ENCODE peak calls at places on chromosomes 16 and 17, in ten cellular contexts. V is naive thymus-derived CD8-positive, alpha-beta T cell; S is hepatocyte; F is heart right ventricle; I is HEK293T; O is mesothelial cell of epicardium; D is stimulated activated CD4-positive, alpha-beta T cell treated with anti-CD3 and anti-CD28 coated beads, Interleukin-2, amount 100 ng/mL, for 24 hours; K is COR-L47; E is pancreas; R is A549. M is an unnamed sample.

GRCh38 chr16:14502932-14503741 is 126.9 kb downstream of the PARN start:
- DNase-seq in V (no peak), S (no peak), F (no peak), I (no peak), O (no peak), D (no peak), K (no peak), E (no peak), R (no peak), M (no peak)

GRCh38 chr17:21252289-21252874 is 828 bp downstream of the NATD1 start:
- DNase-seq in V (no peak), S (no peak), F (no peak), I (no peak), O (no peak), D (no peak), K (no peak), E (no peak), R (no peak), M (no peak)

GRCh38 chr17:50195196-50195865 is 6.1 kb downstream of the COL1A1 start:
- DNase-seq in V (no peak), S (no peak), F (no peak), I (no peak), O (no peak), D (no peak), K (no peak), E (no peak), R (no peak), M (no peak)

GRCh38 chr17:76612977-76613851 is 27.6 kb upstream of the ST6GALNAC2 start:
- DNase-seq in V (no peak), S (peak), F (no peak), I (peak), O (no peak), D (no peak), K (no peak), E (no peak), R (peak), M (no peak)

GRCh38 chr16:8753411-8754054 is 43.9 kb downstream of the TMEM186 start:
- DNase-seq in V (no peak), S (peak), F (no peak), I (no peak), O (no peak), D (no peak), K (no peak), E (peak), R (no peak), M (no peak)

GRCh38 chr17:9002610-9003354 is 18.5 kb upstream of the NTN1 start:
- DNase-seq in V (no peak), S (peak), F (no peak), I (peak), O (peak), D (peak), K (no peak), E (no peak), R (peak), M (no peak)

GRCh38 chr16:28188085-28188916 is 23.5 kb downstream of the XPO6 start:
- DNase-seq in V (no peak), S (no peak), F (no peak), I (no peak), O (no peak), D (no peak), K (no peak), E (no peak), R (no peak), M (no peak)

GRCh38 chr17:31296156-31296555 is 883 bp downstream of the OMG start:
- DNase-seq in V (no peak), S (no peak), F (no peak), I (no peak), O (no peak), D (no peak), K (no peak), E (no peak), R (no peak), M (no peak)

GRCh38 chr16:67019171-67019570 is 9.8 kb upstream of the CBFB start:
- DNase-seq in V (no peak), S (no peak), F (no peak), I (no peak), O (no peak), D (no peak), K (no peak), E (no peak), R (no peak), M (no peak)

GRCh38 chr17:33927732-33928133 is 327.4 kb upstream of the CCL2 start:
- DNase-seq in V (no peak), S (no peak), F (no peak), I (no peak), O (no peak), D (no peak), K (peak), E (no peak), R (no peak), M (no peak)

GRCh38 chr17:50151937-50152547 is 1.6 kb upstream of the PPP1R9B start:
- DNase-seq in V (no peak), S (peak), F (peak), I (peak), O (no peak), D (peak), K (peak), E (peak), R (peak), M (no peak)

GRCh38 chr17:60231234-60231633 is 81.5 kb downstream of the CA4 start:
- DNase-seq in V (no peak), S (peak), F (no peak), I (no peak), O (no peak), D (no peak), K (peak), E (no peak), R (peak), M (no peak)

GRCh38 chr17:78900816-78901215 is 2.2 kb downstream of the CEP295NL start:
- DNase-seq in V (no peak), S (no peak), F (no peak), I (no peak), O (no peak), D (no peak), K (no peak), E (no peak), R (no peak), M (no peak)

GRCh38 chr16:6684076-6684673 is 648.5 kb upstream of the RBFOX1 start:
- DNase-seq in V (no peak), S (peak), F (no peak), I (peak), O (no peak), D (no peak), K (no peak), E (no peak), R (peak), M (no peak)

GRCh38 chr16:85078176-85078700 is 34.0 kb downstream of the CIBAR2 start:
- DNase-seq in V (no peak), S (no peak), F (no peak), I (no peak), O (no peak), D (no peak), K (no peak), E (no peak), R (no peak), M (no peak)

GRCh38 chr17:77572065-77572601 is 386.4 kb upstream of the TNRC6C start:
- DNase-seq in V (no peak), S (no peak), F (no peak), I (no peak), O (no peak), D (no peak), K (no peak), E (no peak), R (no peak), M (no peak)

GRCh38 chr17:44599298-44600175 is 42.3 kb downstream of the FZD2 start:
- DNase-seq in V (no peak), S (peak), F (peak), I (no peak), O (no peak), D (no peak), K (no peak), E (peak), R (peak), M (no peak)

GRCh38 chr17:34588266-34588665 is 8.9 kb downstream of the TMEM132E start:
- DNase-seq in V (no peak), S (no peak), F (no peak), I (no peak), O (no peak), D (no peak), K (no peak), E (no peak), R (no peak), M (no peak)

GRCh38 chr16:3004781-3005284 is 7.9 kb upstream of the CLDN9 start:
- DNase-seq in V (no peak), S (peak), F (no peak), I (no peak), O (no peak), D (no peak), K (no peak), E (peak), R (no peak), M (no peak)

GRCh38 chr16:82092711-82093110 is 57.7 kb downstream of the HSD17B2 start:
- DNase-seq in V (no peak), S (no peak), F (no peak), I (no peak), O (no peak), D (no peak), K (no peak), E (no peak), R (no peak), M (no peak)

GRCh38 chr17:38455288-38455915 is 27.1 kb downstream of the ARHGAP23 start:
- DNase-seq in V (no peak), S (no peak), F (no peak), I (no peak), O (no peak), D (no peak), K (no peak), E (no peak), R (no peak), M (no peak)

GRCh38 chr17:18267927-18268711 is 7.7 kb downstream of the MIEF2 start:
- DNase-seq in V (no peak), S (peak), F (no peak), I (no peak), O (no peak), D (no peak), K (no peak), E (no peak), R (no peak), M (no peak)

GRCh38 chr17:15456972-15457722 is 10.3 kb downstream of the CDRT4 start:
- DNase-seq in V (no peak), S (peak), F (peak), I (no peak), O (no peak), D (no peak), K (no peak), E (peak), R (no peak), M (no peak)

GRCh38 chr17:82937411-82938371 is 97.9 kb upstream of the ZNF750 start:
- DNase-seq in V (no peak), S (no peak), F (no peak), I (no peak), O (no peak), D (no peak), K (no peak), E (no peak), R (no peak), M (no peak)

GRCh38 chr16:8740775-8741355 is 56.6 kb downstream of the TMEM186 start:
- DNase-seq in V (no peak), S (peak), F (peak), I (no peak), O (no peak), D (no peak), K (no peak), E (peak), R (no peak), M (no peak)

GRCh38 chr16:3718628-3719027 is 1.3 kb upstream of the TRAP1 start:
- DNase-seq in V (no peak), S (no peak), F (no peak), I (no peak), O (no peak), D (no peak), K (no peak), E (no peak), R (no peak), M (no peak)